ENCODE peak calls at places on chromosomes 13 and 19, in nine cellular contexts. One of them, this sample, is unnamed.

GRCh38 chr13:114110091-114110829 is 22.2 kb downstream of the RASA3 start:
- DNase-seq in CD4-positive, CD25-positive, alpha-beta regulatory T cell: peak; percentile 76
- DNase-seq in AML-193: no peak
- DNase-seq in left ventricle myocardium inferior: no peak
- DNase-seq in kidney epithelial cell: no peak
- DNase-seq in stimulated activated CD4-positive, alpha-beta T cell treated with anti-CD3 and anti-CD28 coated beads, Interleukin-15, amount 100 ng/mL, for 48 hours: peak; percentile 53
- DNase-seq in pulmonary artery endothelial cell: peak; percentile 49
- DNase-seq in SHP77: peak; percentile 61
- DNase-seq in tibial nerve: no peak
- DNase-seq in this sample: no peak

GRCh38 chr13:85974604-85975366 is 175.6 kb upstream of the SLITRK6 start:
- DNase-seq in left ventricle myocardium inferior: no peak
- DNase-seq in pulmonary artery endothelial cell: no peak
- DNase-seq in CD4-positive, CD25-positive, alpha-beta regulatory T cell: no peak
- DNase-seq in AML-193: no peak
- DNase-seq in SHP77: no peak
- DNase-seq in tibial nerve: no peak
- DNase-seq in stimulated activated CD4-positive, alpha-beta T cell treated with anti-CD3 and anti-CD28 coated beads, Interleukin-15, amount 100 ng/mL, for 48 hours: no peak
- DNase-seq in kidney epithelial cell: peak; percentile 5
- DNase-seq in this sample: no peak

GRCh38 chr13:112781881-112782361 is 92.1 kb downstream of the ATP11A start:
- DNase-seq in kidney epithelial cell: no peak
- DNase-seq in CD4-positive, CD25-positive, alpha-beta regulatory T cell: no peak
- DNase-seq in tibial nerve: no peak
- DNase-seq in SHP77: no peak
- DNase-seq in left ventricle myocardium inferior: peak; percentile 68
- DNase-seq in stimulated activated CD4-positive, alpha-beta T cell treated with anti-CD3 and anti-CD28 coated beads, Interleukin-15, amount 100 ng/mL, for 48 hours: no peak
- DNase-seq in pulmonary artery endothelial cell: no peak
- DNase-seq in AML-193: no peak
- DNase-seq in this sample: no peak

GRCh38 chr19:39187552-39187943 is 9.2 kb upstream of the NCCRP1 start:
- DNase-seq in pulmonary artery endothelial cell: no peak
- DNase-seq in CD4-positive, CD25-positive, alpha-beta regulatory T cell: no peak
- DNase-seq in SHP77: no peak
- DNase-seq in AML-193: no peak
- DNase-seq in kidney epithelial cell: no peak
- DNase-seq in stimulated activated CD4-positive, alpha-beta T cell treated with anti-CD3 and anti-CD28 coated beads, Interleukin-15, amount 100 ng/mL, for 48 hours: no peak
- DNase-seq in tibial nerve: no peak
- DNase-seq in left ventricle myocardium inferior: no peak
- DNase-seq in this sample: no peak

GRCh38 chr19:44635581-44636438 is 7.9 kb upstream of the PVR start:
- DNase-seq in left ventricle myocardium inferior: no peak
- DNase-seq in AML-193: peak; percentile 72
- DNase-seq in tibial nerve: no peak
- DNase-seq in SHP77: no peak
- DNase-seq in CD4-positive, CD25-positive, alpha-beta regulatory T cell: no peak
- DNase-seq in stimulated activated CD4-positive, alpha-beta T cell treated with anti-CD3 and anti-CD28 coated beads, Interleukin-15, amount 100 ng/mL, for 48 hours: no peak
- DNase-seq in kidney epithelial cell: no peak
- DNase-seq in pulmonary artery endothelial cell: no peak
- DNase-seq in this sample: no peak

GRCh38 chr13:42259515-42259914 is 12.4 kb upstream of the AKAP11 start:
- DNase-seq in pulmonary artery endothelial cell: no peak
- DNase-seq in tibial nerve: no peak
- DNase-seq in kidney epithelial cell: no peak
- DNase-seq in stimulated activated CD4-positive, alpha-beta T cell treated with anti-CD3 and anti-CD28 coated beads, Interleukin-15, amount 100 ng/mL, for 48 hours: no peak
- DNase-seq in left ventricle myocardium inferior: no peak
- DNase-seq in SHP77: no peak
- DNase-seq in AML-193: no peak
- DNase-seq in CD4-positive, CD25-positive, alpha-beta regulatory T cell: no peak
- DNase-seq in this sample: no peak

GRCh38 chr13:40595693-40596092 is 70.7 kb downstream of the FOXO1 start:
- DNase-seq in stimulated activated CD4-positive, alpha-beta T cell treated with anti-CD3 and anti-CD28 coated beads, Interleukin-15, amount 100 ng/mL, for 48 hours: no peak
- DNase-seq in SHP77: no peak
- DNase-seq in CD4-positive, CD25-positive, alpha-beta regulatory T cell: no peak
- DNase-seq in pulmonary artery endothelial cell: no peak
- DNase-seq in kidney epithelial cell: no peak
- DNase-seq in tibial nerve: no peak
- DNase-seq in left ventricle myocardium inferior: no peak
- DNase-seq in AML-193: no peak
- DNase-seq in this sample: no peak

GRCh38 chr13:46554971-46555370 is 2.0 kb downstream of the LRCH1 start:
- DNase-seq in SHP77: no peak
- DNase-seq in AML-193: peak; percentile 26
- DNase-seq in CD4-positive, CD25-positive, alpha-beta regulatory T cell: no peak
- DNase-seq in pulmonary artery endothelial cell: no peak
- DNase-seq in tibial nerve: no peak
- DNase-seq in stimulated activated CD4-positive, alpha-beta T cell treated with anti-CD3 and anti-CD28 coated beads, Interleukin-15, amount 100 ng/mL, for 48 hours: no peak
- DNase-seq in left ventricle myocardium inferior: no peak
- DNase-seq in kidney epithelial cell: no peak
- DNase-seq in this sample: no peak

GRCh38 chr13:99559560-99559959 is 58.3 kb downstream of the TM9SF2 start:
- DNase-seq in stimulated activated CD4-positive, alpha-beta T cell treated with anti-CD3 and anti-CD28 coated beads, Interleukin-15, amount 100 ng/mL, for 48 hours: no peak
- DNase-seq in SHP77: no peak
- DNase-seq in kidney epithelial cell: no peak
- DNase-seq in left ventricle myocardium inferior: no peak
- DNase-seq in pulmonary artery endothelial cell: no peak
- DNase-seq in tibial nerve: no peak
- DNase-seq in AML-193: no peak
- DNase-seq in CD4-positive, CD25-positive, alpha-beta regulatory T cell: no peak
- DNase-seq in this sample: no peak

GRCh38 chr13:72853000-72853399 is 71.1 kb downstream of the PIBF1 start:
- DNase-seq in CD4-positive, CD25-positive, alpha-beta regulatory T cell: no peak
- DNase-seq in SHP77: no peak
- DNase-seq in left ventricle myocardium inferior: no peak
- DNase-seq in AML-193: no peak
- DNase-seq in tibial nerve: no peak
- DNase-seq in kidney epithelial cell: no peak
- DNase-seq in stimulated activated CD4-positive, alpha-beta T cell treated with anti-CD3 and anti-CD28 coated beads, Interleukin-15, amount 100 ng/mL, for 48 hours: no peak
- DNase-seq in pulmonary artery endothelial cell: no peak
- DNase-seq in this sample: no peak

GRCh38 chr19:2415973-2416319 is 11.4 kb downstream of the TIMM13 start:
- DNase-seq in tibial nerve: no peak
- DNase-seq in kidney epithelial cell: no peak
- DNase-seq in SHP77: no peak
- DNase-seq in CD4-positive, CD25-positive, alpha-beta regulatory T cell: no peak
- DNase-seq in left ventricle myocardium inferior: no peak
- DNase-seq in AML-193: no peak
- DNase-seq in stimulated activated CD4-positive, alpha-beta T cell treated with anti-CD3 and anti-CD28 coated beads, Interleukin-15, amount 100 ng/mL, for 48 hours: no peak
- DNase-seq in pulmonary artery endothelial cell: no peak
- DNase-seq in this sample: no peak

GRCh38 chr13:99809931-99810330 is 161.6 kb downstream of the ZIC5 start:
- DNase-seq in left ventricle myocardium inferior: no peak
- DNase-seq in tibial nerve: no peak
- DNase-seq in pulmonary artery endothelial cell: no peak
- DNase-seq in kidney epithelial cell: peak; percentile 49
- DNase-seq in stimulated activated CD4-positive, alpha-beta T cell treated with anti-CD3 and anti-CD28 coated beads, Interleukin-15, amount 100 ng/mL, for 48 hours: no peak
- DNase-seq in CD4-positive, CD25-positive, alpha-beta regulatory T cell: no peak
- DNase-seq in AML-193: no peak
- DNase-seq in SHP77: no peak
- DNase-seq in this sample: no peak

GRCh38 chr13:98105929-98106336 is 37.0 kb upstream of the FARP1 start:
- DNase-seq in kidney epithelial cell: no peak
- DNase-seq in AML-193: no peak
- DNase-seq in tibial nerve: no peak
- DNase-seq in pulmonary artery endothelial cell: no peak
- DNase-seq in CD4-positive, CD25-positive, alpha-beta regulatory T cell: no peak
- DNase-seq in left ventricle myocardium inferior: peak; percentile 18
- DNase-seq in SHP77: no peak
- DNase-seq in stimulated activated CD4-positive, alpha-beta T cell treated with anti-CD3 and anti-CD28 coated beads, Interleukin-15, amount 100 ng/mL, for 48 hours: no peak
- DNase-seq in this sample: no peak

GRCh38 chr13:21638319-21639282 is 32.3 kb upstream of the FGF9 start:
- DNase-seq in AML-193: peak; percentile 48
- DNase-seq in left ventricle myocardium inferior: no peak
- DNase-seq in kidney epithelial cell: no peak
- DNase-seq in stimulated activated CD4-positive, alpha-beta T cell treated with anti-CD3 and anti-CD28 coated beads, Interleukin-15, amount 100 ng/mL, for 48 hours: no peak
- DNase-seq in pulmonary artery endothelial cell: no peak
- DNase-seq in SHP77: peak; percentile 3
- DNase-seq in CD4-positive, CD25-positive, alpha-beta regulatory T cell: peak; percentile 48
- DNase-seq in tibial nerve: peak; percentile 50
- DNase-seq in this sample: peak; percentile 10